ENCODE peak calls at places on chromosomes 13 and 19, in seven cellular contexts. E is fibroblast of gingiva, X is sigmoid colon, F is amniotic stem cell, M is lower leg skin, C is renal cortical epithelial cell, T is Right ventricle myocardium inferior. P is an unnamed sample.

GRCh38 chr19:4292515-4292914 is 9.7 kb downstream of the TMIGD2 start:
- DNase-seq in E (no peak), X (no peak), F (no peak), M (no peak), C (no peak), T (no peak), P (no peak)

GRCh38 chr13:48317511-48317981 is 14.0 kb downstream of the RB1 start:
- DNase-seq in E (no peak), X (peak; percentile 65), F (no peak), M (no peak), C (no peak), T (no peak), P (no peak)

GRCh38 chr13:93262729-93263128 is 36.1 kb downstream of the GPC6 start:
- DNase-seq in E (no peak), X (no peak), F (no peak), M (no peak), C (peak; percentile 72), T (no peak), P (no peak)

GRCh38 chr19:38362076-38362945 is 12.1 kb upstream of the PSMD8 start:
- DNase-seq in E (peak; percentile 52), X (peak; percentile 86), F (no peak), M (peak; percentile 96), C (peak; percentile 10), T (peak; percentile 90), P (no peak)

GRCh38 chr13:62320731-62321130 is 905.1 kb upstream of the PCDH20 start:
- DNase-seq in E (no peak), X (no peak), F (no peak), M (no peak), C (no peak), T (no peak), P (no peak)

GRCh38 chr19:10270180-10270615 is 722 bp upstream of the ICAM1 start:
- DNase-seq in E (no peak), X (peak; percentile 83), F (no peak), M (peak; percentile 95), C (no peak), T (peak; percentile 95), P (no peak)

GRCh38 chr13:28474491-28475134 is 20.3 kb downstream of the FLT1 start:
- DNase-seq in E (no peak), X (no peak), F (no peak), M (no peak), C (no peak), T (no peak), P (no peak)

GRCh38 chr19:10981496-10981895 is 20.7 kb downstream of the SMARCA4 start:
- DNase-seq in E (peak; percentile 14), X (no peak), F (no peak), M (no peak), C (no peak), T (no peak), P (no peak)

GRCh38 chr19:53927745-53928144 is 18.7 kb downstream of the CACNG7 start:
- DNase-seq in E (peak; percentile 27), X (no peak), F (peak; percentile 36), M (no peak), C (peak; percentile 29), T (no peak), P (no peak)

GRCh38 chr13:51125495-51126226 is 14.6 kb upstream of the C13orf42 start:
- DNase-seq in E (peak; percentile 45), X (peak; percentile 72), F (peak; percentile 21), M (no peak), C (peak; percentile 31), T (no peak), P (no peak)

GRCh38 chr13:76600086-76600485 is 286.1 kb downstream of the KCTD12 start:
- DNase-seq in E (peak; percentile 7), X (no peak), F (no peak), M (no peak), C (peak; percentile 4), T (no peak), P (no peak)

GRCh38 chr13:76556632-76557031 is 329.6 kb downstream of the KCTD12 start:
- DNase-seq in E (no peak), X (no peak), F (no peak), M (no peak), C (no peak), T (no peak), P (no peak)

GRCh38 chr19:35309481-35310279 is 17.7 kb downstream of the MAG start:
- DNase-seq in E (no peak), X (no peak), F (no peak), M (no peak), C (peak; percentile 81), T (no peak), P (no peak)

GRCh38 chr19:39307822-39308530 is 11.8 kb downstream of the IFNL1 start:
- DNase-seq in E (no peak), X (peak; percentile 43), F (no peak), M (peak; percentile 82), C (no peak), T (no peak), P (no peak)

GRCh38 chr19:33405491-33406461 is 32.3 kb downstream of the CEBPG start:
- DNase-seq in E (no peak), X (peak; percentile 71), F (no peak), M (no peak), C (no peak), T (peak; percentile 74), P (no peak)

GRCh38 chr19:15464394-15465385 is at the start of gene RASAL3:
- DNase-seq in E (no peak), X (no peak), F (no peak), M (no peak), C (no peak), T (no peak), P (no peak)

GRCh38 chr19:13622727-13623126 is 116.4 kb upstream of the CACNA1A start:
- DNase-seq in E (no peak), X (no peak), F (no peak), M (no peak), C (no peak), T (no peak), P (no peak)

GRCh38 chr19:41431426-41432386 is 4.5 kb upstream of the B3GNT8 start:
- DNase-seq in E (peak; percentile 27), X (no peak), F (no peak), M (no peak), C (no peak), T (peak; percentile 76), P (no peak)

GRCh38 chr13:91133941-91134772 is 213.3 kb upstream of the MIR17HG start:
- DNase-seq in E (no peak), X (no peak), F (no peak), M (no peak), C (peak; percentile 81), T (no peak), P (no peak)

GRCh38 chr13:93726173-93727019 is 499.8 kb downstream of the GPC6 start:
- DNase-seq in E (peak; percentile 28), X (no peak), F (no peak), M (no peak), C (no peak), T (no peak), P (no peak)

GRCh38 chr13:69155136-69155535 is 952.5 kb upstream of the ATXN8OS start:
- DNase-seq in E (no peak), X (no peak), F (no peak), M (no peak), C (no peak), T (no peak), P (no peak)

GRCh38 chr19:31351212-31352193 is 2.3 kb upstream of the TSHZ3 start:
- DNase-seq in E (peak; percentile 64), X (peak; percentile 82), F (no peak), M (no peak), C (peak; percentile 8), T (peak; percentile 79), P (no peak)

GRCh38 chr13:84400711-84401110 is 518.4 kb upstream of the SLITRK1 start:
- DNase-seq in E (peak; percentile 59), X (no peak), F (peak; percentile 57), M (no peak), C (peak; percentile 95), T (no peak), P (no peak)

GRCh38 chr19:47492137-47492533 is 8.1 kb upstream of the KPTN start:
- DNase-seq in E (no peak), X (peak; percentile 58), F (no peak), M (no peak), C (no peak), T (no peak), P (peak; percentile 49)

GRCh38 chr19:38079926-38080380 is 144.1 kb downstream of the DPF1 start:
- DNase-seq in E (peak; percentile 58), X (no peak), F (peak; percentile 43), M (no peak), C (peak; percentile 90), T (no peak), P (no peak)

GRCh38 chr19:46481947-46482346 is 10.6 kb upstream of the PNMA8A start:
- DNase-seq in E (peak; percentile 43), X (peak; percentile 62), F (no peak), M (no peak), C (no peak), T (no peak), P (no peak)

GRCh38 chr19:14467816-14468215 is 7.3 kb downstream of the PTGER1 start:
- DNase-seq in E (no peak), X (no peak), F (no peak), M (no peak), C (no peak), T (no peak), P (no peak)

GRCh38 chr19:53131085-53131484 is 1.6 kb downstream of the ZNF415 start:
- DNase-seq in E (no peak), X (no peak), F (no peak), M (no peak), C (no peak), T (no peak), P (no peak)

GRCh38 chr19:38317104-38317612 is 1.4 kb upstream of the YIF1B start:
- DNase-seq in E (no peak), X (no peak), F (no peak), M (no peak), C (no peak), T (no peak), P (no peak)

GRCh38 chr19:492091-492531 is 4.2 kb upstream of the MADCAM1 start:
- DNase-seq in E (no peak), X (no peak), F (no peak), M (no peak), C (no peak), T (no peak), P (no peak)

GRCh38 chr19:892243-892996 is 567 bp downstream of the MED16 start:
- DNase-seq in E (no peak), X (no peak), F (no peak), M (no peak), C (no peak), T (no peak), P (no peak)

GRCh38 chr19:19386373-19386869 is 19.1 kb upstream of the GATAD2A start:
- DNase-seq in E (no peak), X (no peak), F (no peak), M (no peak), C (no peak), T (peak; percentile 58), P (no peak)

GRCh38 chr13:103188688-103189326 is 122.6 kb upstream of the SLC10A2 start:
- DNase-seq in E (no peak), X (no peak), F (peak; percentile 8), M (no peak), C (peak; percentile 57), T (no peak), P (no peak)

P was measured in dorsolateral prefrontal cortex.